ENCODE peak calls at places on chromosome 4, in nine cellular contexts. U is NCI-H1417; J is right atrium auricular region; E is stimulated activated CD8-positive, alpha-beta memory T cell treated with anti-CD3 and anti-CD28 coated beads, Interleukin-2, amount 100 ng/mL, for 1 hour; R is non-pigmented ciliary epithelial cell; X is foreskin fibroblast; W is activated CD8-positive, alpha-beta memory T cell treated with anti-CD3 and anti-CD28 coated beads, Interleukin-2, amount 50 U/mL, for 48 hours; L is fibroblast of mammary gland; P is activated B cell treated with CpG ODN at 0.5 μM for 24 hours. I is an unnamed sample.

GRCh38 chr4:91448668-91449330 is 855.0 kb upstream of the GRID2 start:
- DNase-seq in R (peak), X (no peak), W (no peak), P (no peak), E (no peak), L (no peak), J (no peak), U (no peak), I (peak)

GRCh38 chr4:61408861-61409260 is 208.7 kb downstream of the ADGRL3 start:
- DNase-seq in X (no peak), L (no peak), J (no peak), W (no peak), P (no peak), R (no peak), U (no peak), E (no peak), I (no peak)

GRCh38 chr4:74755486-74755885 is 38.8 kb downstream of the BTC start:
- DNase-seq in E (no peak), W (no peak), L (peak), U (no peak), X (peak), R (no peak), J (no peak), P (no peak), I (no peak)

GRCh38 chr4:186192068-186192751 is 843 bp downstream of the CYP4V2 start:
- DNase-seq in R (no peak), W (peak), X (peak), E (peak), L (peak), P (no peak), J (peak), U (peak), I (peak)

GRCh38 chr4:128663325-128663724 is 146.2 kb upstream of the JADE1 start:
- DNase-seq in E (no peak), U (no peak), J (no peak), X (no peak), L (no peak), R (no peak), P (no peak), W (no peak), I (no peak)

GRCh38 chr4:170667814-170668213 is 578.1 kb upstream of the AADAT start:
- DNase-seq in P (no peak), X (no peak), L (no peak), J (no peak), W (no peak), R (no peak), E (no peak), U (no peak), I (no peak)

GRCh38 chr4:139599076-139599475 is 43.1 kb upstream of the SETD7 start:
- DNase-seq in R (no peak), E (no peak), P (no peak), J (no peak), L (no peak), X (peak), U (no peak), W (no peak), I (no peak)

GRCh38 chr4:8904041-8904501 is 32.4 kb upstream of the HMX1 start:
- DNase-seq in J (no peak), X (no peak), L (no peak), E (no peak), R (no peak), U (no peak), W (no peak), P (no peak), I (no peak)

GRCh38 chr4:26288308-26288982 is 32.4 kb upstream of the RBPJ start:
- DNase-seq in L (peak), R (peak), E (no peak), X (peak), J (no peak), P (no peak), U (no peak), W (peak), I (peak)

GRCh38 chr4:183469936-183470335 is 25.5 kb downstream of the CDKN2AIP start:
- DNase-seq in E (no peak), R (no peak), J (no peak), X (peak), W (no peak), L (peak), P (no peak), U (no peak), I (no peak)

GRCh38 chr4:128228778-128229457 is 58.7 kb downstream of the PGRMC2 start:
- DNase-seq in R (no peak), W (no peak), P (no peak), X (peak), J (no peak), E (no peak), L (no peak), U (peak), I (peak)

GRCh38 chr4:39255266-39255665 is 72.9 kb downstream of the WDR19 start:
- DNase-seq in R (peak), P (no peak), X (peak), J (no peak), E (no peak), U (no peak), W (no peak), L (peak), I (peak)

GRCh38 chr4:109645874-109646591 is 57.2 kb downstream of the CASP6 start:
- DNase-seq in P (no peak), E (no peak), R (no peak), L (no peak), J (no peak), U (no peak), X (no peak), W (no peak), I (no peak)

GRCh38 chr4:7705602-7706001 is 234.1 kb downstream of the AFAP1 start:
- DNase-seq in P (no peak), E (no peak), X (no peak), W (no peak), L (no peak), R (no peak), J (no peak), U (no peak), I (no peak)

GRCh38 chr4:78606035-78606434 is 54.5 kb downstream of the ANXA3 start:
- DNase-seq in E (no peak), U (no peak), W (no peak), X (no peak), P (no peak), L (no peak), R (no peak), J (no peak), I (no peak)

GRCh38 chr4:10706236-10706635 is 21.7 kb upstream of the CLNK start:
- DNase-seq in J (no peak), E (no peak), U (no peak), L (peak), P (no peak), R (no peak), W (no peak), X (peak), I (peak)

GRCh38 chr4:22514431-22514830 is 1.4 kb downstream of the ADGRA3 start:
- DNase-seq in L (peak), X (peak), U (no peak), P (no peak), R (no peak), W (no peak), E (no peak), J (no peak), I (peak)

GRCh38 chr4:91116861-91117260 is 989.7 kb downstream of the CCSER1 start:
- DNase-seq in X (no peak), E (no peak), P (no peak), U (no peak), L (peak), W (no peak), J (no peak), R (peak), I (peak)

GRCh38 chr4:2402053-2402452 is 16.4 kb downstream of the ZFYVE28 start:
- DNase-seq in L (no peak), P (no peak), J (peak), R (no peak), E (no peak), W (peak), U (peak), X (peak), I (peak)

GRCh38 chr4:180710643-180711337 is 1532.4 kb upstream of the TENM3 start:
- DNase-seq in X (no peak), W (no peak), E (no peak), L (no peak), J (no peak), R (no peak), U (no peak), P (no peak), I (peak)

GRCh38 chr4:152983774-152984411 is 47.8 kb downstream of the FHDC1 start:
- DNase-seq in R (peak), E (no peak), X (peak), W (no peak), P (no peak), L (peak), U (no peak), J (no peak), I (peak)

GRCh38 chr4:2246384-2247127 is 4.6 kb upstream of the HAUS3 start:
- DNase-seq in P (peak), W (peak), U (no peak), X (no peak), J (peak), R (no peak), E (no peak), L (no peak), I (no peak)

GRCh38 chr4:168859888-168860694 is 150.0 kb downstream of the CBR4 start:
- DNase-seq in P (no peak), L (peak), W (no peak), E (no peak), J (no peak), U (no peak), R (peak), X (peak), I (no peak)

GRCh38 chr4:13007802-13008201 is 476.3 kb downstream of the RAB28 start:
- DNase-seq in E (no peak), U (no peak), L (no peak), R (no peak), X (no peak), J (no peak), W (no peak), P (no peak), I (no peak)

GRCh38 chr4:174388744-174389143 is 105.0 kb downstream of the CEP44 start:
- DNase-seq in X (no peak), U (no peak), J (no peak), W (no peak), E (no peak), R (no peak), P (no peak), L (no peak), I (peak)

GRCh38 chr4:38383646-38384121 is 280.3 kb upstream of the KLF3 start:
- DNase-seq in X (no peak), R (no peak), P (no peak), J (no peak), E (no peak), L (peak), U (no peak), W (no peak), I (no peak)

GRCh38 chr4:23815351-23815750 is 74.5 kb downstream of the PPARGC1A start:
- DNase-seq in W (no peak), L (no peak), J (no peak), U (no peak), X (no peak), P (no peak), E (no peak), R (no peak), I (no peak)

I was measured in astrocyte of the spinal cord.